ENCODE peak calls at places on chromosome 1, in ten cellular contexts. One of them, this sample, is unnamed.
A peak's percentile ranks its signal among the peaks of the same experiment; 100 is the strongest.

GRCh38 chr1:40267767-40268187 is 9.7 kb downstream of the ZMPSTE24 start:
- DNase-seq in adipocyte: peak; percentile 95
- DNase-seq in NCI-H1092: no peak
- DNase-seq in NCI-H2081: peak; percentile 28
- DNase-seq in activated naive CD4-positive, alpha-beta T cell: no peak
- DNase-seq in stimulated activated CD8-positive, alpha-beta memory T cell treated with anti-CD3 and anti-CD28 coated beads, Interleukin-7, amount 100 ng/mL, for 1 hour: no peak
- DNase-seq in substantia nigra: no peak
- DNase-seq in activated CD4-positive, alpha-beta T cell treated with anti-CD3 and anti-CD28 coated beads for 4 hours: no peak
- DNase-seq in HCEC 1CT: peak; percentile 66
- DNase-seq in effector memory CD8-positive, alpha-beta T cell: no peak
- DNase-seq in this sample: no peak

GRCh38 chr1:32948905-32949304 is 15.7 kb downstream of the RNF19B start:
- DNase-seq in NCI-H1092: no peak
- DNase-seq in substantia nigra: no peak
- DNase-seq in activated naive CD4-positive, alpha-beta T cell: no peak
- DNase-seq in stimulated activated CD8-positive, alpha-beta memory T cell treated with anti-CD3 and anti-CD28 coated beads, Interleukin-7, amount 100 ng/mL, for 1 hour: no peak
- DNase-seq in effector memory CD8-positive, alpha-beta T cell: no peak
- DNase-seq in NCI-H2081: no peak
- DNase-seq in adipocyte: no peak
- DNase-seq in activated CD4-positive, alpha-beta T cell treated with anti-CD3 and anti-CD28 coated beads for 4 hours: no peak
- DNase-seq in HCEC 1CT: no peak
- DNase-seq in this sample: no peak

GRCh38 chr1:10507111-10507879 is 32.5 kb downstream of the PEX14 start:
- DNase-seq in activated CD4-positive, alpha-beta T cell treated with anti-CD3 and anti-CD28 coated beads for 4 hours: peak; percentile 56
- DNase-seq in substantia nigra: no peak
- DNase-seq in effector memory CD8-positive, alpha-beta T cell: peak; percentile 47
- DNase-seq in stimulated activated CD8-positive, alpha-beta memory T cell treated with anti-CD3 and anti-CD28 coated beads, Interleukin-7, amount 100 ng/mL, for 1 hour: peak; percentile 27
- DNase-seq in activated naive CD4-positive, alpha-beta T cell: no peak
- DNase-seq in NCI-H1092: peak; percentile 51
- DNase-seq in adipocyte: peak; percentile 91
- DNase-seq in HCEC 1CT: peak; percentile 86
- DNase-seq in NCI-H2081: peak; percentile 94
- DNase-seq in this sample: peak; percentile 79

GRCh38 chr1:226735576-226735975 is 3.5 kb downstream of the ITPKB start:
- DNase-seq in substantia nigra: no peak
- DNase-seq in NCI-H1092: no peak
- DNase-seq in HCEC 1CT: no peak
- DNase-seq in adipocyte: no peak
- DNase-seq in activated naive CD4-positive, alpha-beta T cell: no peak
- DNase-seq in effector memory CD8-positive, alpha-beta T cell: no peak
- DNase-seq in stimulated activated CD8-positive, alpha-beta memory T cell treated with anti-CD3 and anti-CD28 coated beads, Interleukin-7, amount 100 ng/mL, for 1 hour: no peak
- DNase-seq in activated CD4-positive, alpha-beta T cell treated with anti-CD3 and anti-CD28 coated beads for 4 hours: no peak
- DNase-seq in NCI-H2081: no peak
- DNase-seq in this sample: no peak

GRCh38 chr1:58861510-58861909 is 77.7 kb upstream of the JUN start:
- DNase-seq in activated naive CD4-positive, alpha-beta T cell: no peak
- DNase-seq in HCEC 1CT: peak; percentile 33
- DNase-seq in stimulated activated CD8-positive, alpha-beta memory T cell treated with anti-CD3 and anti-CD28 coated beads, Interleukin-7, amount 100 ng/mL, for 1 hour: no peak
- DNase-seq in effector memory CD8-positive, alpha-beta T cell: no peak
- DNase-seq in activated CD4-positive, alpha-beta T cell treated with anti-CD3 and anti-CD28 coated beads for 4 hours: no peak
- DNase-seq in substantia nigra: no peak
- DNase-seq in NCI-H1092: no peak
- DNase-seq in NCI-H2081: no peak
- DNase-seq in adipocyte: no peak
- DNase-seq in this sample: no peak

GRCh38 chr1:109788695-109789521 is 25.2 kb upstream of the EPS8L3 start:
- DNase-seq in NCI-H1092: no peak
- DNase-seq in adipocyte: peak; percentile 39
- DNase-seq in substantia nigra: no peak
- DNase-seq in NCI-H2081: no peak
- DNase-seq in activated naive CD4-positive, alpha-beta T cell: no peak
- DNase-seq in stimulated activated CD8-positive, alpha-beta memory T cell treated with anti-CD3 and anti-CD28 coated beads, Interleukin-7, amount 100 ng/mL, for 1 hour: no peak
- DNase-seq in activated CD4-positive, alpha-beta T cell treated with anti-CD3 and anti-CD28 coated beads for 4 hours: no peak
- DNase-seq in HCEC 1CT: no peak
- DNase-seq in effector memory CD8-positive, alpha-beta T cell: no peak
- DNase-seq in this sample: no peak

GRCh38 chr1:180178511-180179161 is 24.0 kb downstream of the QSOX1 start:
- DNase-seq in HCEC 1CT: no peak
- DNase-seq in NCI-H2081: peak; percentile 68
- DNase-seq in NCI-H1092: peak; percentile 50
- DNase-seq in substantia nigra: peak; percentile 15
- DNase-seq in effector memory CD8-positive, alpha-beta T cell: peak; percentile 72
- DNase-seq in adipocyte: peak; percentile 82
- DNase-seq in activated CD4-positive, alpha-beta T cell treated with anti-CD3 and anti-CD28 coated beads for 4 hours: peak; percentile 63
- DNase-seq in stimulated activated CD8-positive, alpha-beta memory T cell treated with anti-CD3 and anti-CD28 coated beads, Interleukin-7, amount 100 ng/mL, for 1 hour: peak; percentile 52
- DNase-seq in activated naive CD4-positive, alpha-beta T cell: peak; percentile 38
- DNase-seq in this sample: peak; percentile 3

GRCh38 chr1:51650198-51650597 is 33.3 kb downstream of the OSBPL9 start:
- DNase-seq in effector memory CD8-positive, alpha-beta T cell: no peak
- DNase-seq in substantia nigra: no peak
- DNase-seq in activated naive CD4-positive, alpha-beta T cell: no peak
- DNase-seq in activated CD4-positive, alpha-beta T cell treated with anti-CD3 and anti-CD28 coated beads for 4 hours: no peak
- DNase-seq in adipocyte: no peak
- DNase-seq in NCI-H1092: no peak
- DNase-seq in HCEC 1CT: no peak
- DNase-seq in stimulated activated CD8-positive, alpha-beta memory T cell treated with anti-CD3 and anti-CD28 coated beads, Interleukin-7, amount 100 ng/mL, for 1 hour: no peak
- DNase-seq in NCI-H2081: no peak
- DNase-seq in this sample: no peak

GRCh38 chr1:93615201-93616150 is 66.2 kb downstream of the BCAR3 start:
- DNase-seq in HCEC 1CT: peak; percentile 82
- DNase-seq in NCI-H1092: no peak
- DNase-seq in stimulated activated CD8-positive, alpha-beta memory T cell treated with anti-CD3 and anti-CD28 coated beads, Interleukin-7, amount 100 ng/mL, for 1 hour: no peak
- DNase-seq in adipocyte: peak; percentile 86
- DNase-seq in NCI-H2081: no peak
- DNase-seq in effector memory CD8-positive, alpha-beta T cell: peak; percentile 19
- DNase-seq in substantia nigra: no peak
- DNase-seq in activated naive CD4-positive, alpha-beta T cell: no peak
- DNase-seq in activated CD4-positive, alpha-beta T cell treated with anti-CD3 and anti-CD28 coated beads for 4 hours: peak; percentile 7
- DNase-seq in this sample: no peak

GRCh38 chr1:15916916-15917315 is 59.0 kb downstream of the ZBTB17 start:
- DNase-seq in stimulated activated CD8-positive, alpha-beta memory T cell treated with anti-CD3 and anti-CD28 coated beads, Interleukin-7, amount 100 ng/mL, for 1 hour: no peak
- DNase-seq in HCEC 1CT: no peak
- DNase-seq in activated CD4-positive, alpha-beta T cell treated with anti-CD3 and anti-CD28 coated beads for 4 hours: no peak
- DNase-seq in adipocyte: no peak
- DNase-seq in substantia nigra: no peak
- DNase-seq in NCI-H2081: no peak
- DNase-seq in activated naive CD4-positive, alpha-beta T cell: no peak
- DNase-seq in NCI-H1092: no peak
- DNase-seq in effector memory CD8-positive, alpha-beta T cell: no peak
- DNase-seq in this sample: no peak

GRCh38 chr1:67393240-67393639 is 37.0 kb downstream of the SERBP1 start:
- DNase-seq in activated naive CD4-positive, alpha-beta T cell: no peak
- DNase-seq in HCEC 1CT: no peak
- DNase-seq in substantia nigra: no peak
- DNase-seq in adipocyte: no peak
- DNase-seq in NCI-H2081: peak; percentile 48
- DNase-seq in NCI-H1092: peak; percentile 35
- DNase-seq in effector memory CD8-positive, alpha-beta T cell: no peak
- DNase-seq in activated CD4-positive, alpha-beta T cell treated with anti-CD3 and anti-CD28 coated beads for 4 hours: no peak
- DNase-seq in stimulated activated CD8-positive, alpha-beta memory T cell treated with anti-CD3 and anti-CD28 coated beads, Interleukin-7, amount 100 ng/mL, for 1 hour: no peak
- DNase-seq in this sample: no peak

GRCh38 chr1:244280221-244280620 is 171.5 kb downstream of the ADSS2 start:
- DNase-seq in stimulated activated CD8-positive, alpha-beta memory T cell treated with anti-CD3 and anti-CD28 coated beads, Interleukin-7, amount 100 ng/mL, for 1 hour: no peak
- DNase-seq in effector memory CD8-positive, alpha-beta T cell: no peak
- DNase-seq in activated CD4-positive, alpha-beta T cell treated with anti-CD3 and anti-CD28 coated beads for 4 hours: no peak
- DNase-seq in adipocyte: no peak
- DNase-seq in substantia nigra: no peak
- DNase-seq in HCEC 1CT: peak; percentile 56
- DNase-seq in activated naive CD4-positive, alpha-beta T cell: no peak
- DNase-seq in NCI-H2081: no peak
- DNase-seq in NCI-H1092: no peak
- DNase-seq in this sample: no peak

GRCh38 chr1:100229681-100230443 is 19.8 kb downstream of the DBT start:
- DNase-seq in stimulated activated CD8-positive, alpha-beta memory T cell treated with anti-CD3 and anti-CD28 coated beads, Interleukin-7, amount 100 ng/mL, for 1 hour: no peak
- DNase-seq in adipocyte: no peak
- DNase-seq in NCI-H2081: no peak
- DNase-seq in activated CD4-positive, alpha-beta T cell treated with anti-CD3 and anti-CD28 coated beads for 4 hours: no peak
- DNase-seq in substantia nigra: no peak
- DNase-seq in effector memory CD8-positive, alpha-beta T cell: no peak
- DNase-seq in NCI-H1092: no peak
- DNase-seq in HCEC 1CT: no peak
- DNase-seq in activated naive CD4-positive, alpha-beta T cell: no peak
- DNase-seq in this sample: no peak

GRCh38 chr1:93448292-93448982 is 519 bp downstream of the FNBP1L start:
- DNase-seq in NCI-H2081: peak; percentile 61
- DNase-seq in stimulated activated CD8-positive, alpha-beta memory T cell treated with anti-CD3 and anti-CD28 coated beads, Interleukin-7, amount 100 ng/mL, for 1 hour: no peak
- DNase-seq in HCEC 1CT: no peak
- DNase-seq in NCI-H1092: peak; percentile 35
- DNase-seq in adipocyte: peak; percentile 69
- DNase-seq in substantia nigra: peak; percentile 16
- DNase-seq in activated CD4-positive, alpha-beta T cell treated with anti-CD3 and anti-CD28 coated beads for 4 hours: no peak
- DNase-seq in activated naive CD4-positive, alpha-beta T cell: no peak
- DNase-seq in effector memory CD8-positive, alpha-beta T cell: no peak
- DNase-seq in this sample: no peak

GRCh38 chr1:6121021-6121421 is 59.1 kb downstream of the CHD5 start:
- DNase-seq in NCI-H1092: no peak
- DNase-seq in adipocyte: no peak
- DNase-seq in stimulated activated CD8-positive, alpha-beta memory T cell treated with anti-CD3 and anti-CD28 coated beads, Interleukin-7, amount 100 ng/mL, for 1 hour: no peak
- DNase-seq in effector memory CD8-positive, alpha-beta T cell: no peak
- DNase-seq in substantia nigra: no peak
- DNase-seq in activated CD4-positive, alpha-beta T cell treated with anti-CD3 and anti-CD28 coated beads for 4 hours: no peak
- DNase-seq in HCEC 1CT: no peak
- DNase-seq in NCI-H2081: no peak
- DNase-seq in activated naive CD4-positive, alpha-beta T cell: no peak
- DNase-seq in this sample: no peak

GRCh38 chr1:236854602-236854978 is 59.5 kb downstream of the MTR start:
- DNase-seq in activated naive CD4-positive, alpha-beta T cell: no peak
- DNase-seq in NCI-H2081: no peak
- DNase-seq in NCI-H1092: no peak
- DNase-seq in activated CD4-positive, alpha-beta T cell treated with anti-CD3 and anti-CD28 coated beads for 4 hours: no peak
- DNase-seq in substantia nigra: no peak
- DNase-seq in HCEC 1CT: peak; percentile 32
- DNase-seq in adipocyte: peak; percentile 76
- DNase-seq in stimulated activated CD8-positive, alpha-beta memory T cell treated with anti-CD3 and anti-CD28 coated beads, Interleukin-7, amount 100 ng/mL, for 1 hour: no peak
- DNase-seq in effector memory CD8-positive, alpha-beta T cell: no peak
- DNase-seq in this sample: no peak

GRCh38 chr1:240099748-240100147 is 8.1 kb downstream of the FMN2 start:
- DNase-seq in activated naive CD4-positive, alpha-beta T cell: no peak
- DNase-seq in NCI-H2081: no peak
- DNase-seq in HCEC 1CT: peak; percentile 18
- DNase-seq in substantia nigra: no peak
- DNase-seq in NCI-H1092: no peak
- DNase-seq in stimulated activated CD8-positive, alpha-beta memory T cell treated with anti-CD3 and anti-CD28 coated beads, Interleukin-7, amount 100 ng/mL, for 1 hour: no peak
- DNase-seq in activated CD4-positive, alpha-beta T cell treated with anti-CD3 and anti-CD28 coated beads for 4 hours: no peak
- DNase-seq in adipocyte: no peak
- DNase-seq in effector memory CD8-positive, alpha-beta T cell: no peak
- DNase-seq in this sample: no peak

GRCh38 chr1:3660704-3661103 is 8.4 kb downstream of the TP73 start:
- DNase-seq in NCI-H2081: no peak
- DNase-seq in activated CD4-positive, alpha-beta T cell treated with anti-CD3 and anti-CD28 coated beads for 4 hours: no peak
- DNase-seq in HCEC 1CT: no peak
- DNase-seq in stimulated activated CD8-positive, alpha-beta memory T cell treated with anti-CD3 and anti-CD28 coated beads, Interleukin-7, amount 100 ng/mL, for 1 hour: no peak
- DNase-seq in adipocyte: peak; percentile 14
- DNase-seq in activated naive CD4-positive, alpha-beta T cell: no peak
- DNase-seq in NCI-H1092: no peak
- DNase-seq in effector memory CD8-positive, alpha-beta T cell: no peak
- DNase-seq in substantia nigra: no peak
- DNase-seq in this sample: no peak

GRCh38 chr1:209238356-209238755 is 345.2 kb upstream of the CAMK1G start:
- DNase-seq in substantia nigra: no peak
- DNase-seq in activated CD4-positive, alpha-beta T cell treated with anti-CD3 and anti-CD28 coated beads for 4 hours: no peak
- DNase-seq in adipocyte: no peak
- DNase-seq in NCI-H1092: no peak
- DNase-seq in effector memory CD8-positive, alpha-beta T cell: no peak
- DNase-seq in HCEC 1CT: peak; percentile 30
- DNase-seq in NCI-H2081: no peak
- DNase-seq in stimulated activated CD8-positive, alpha-beta memory T cell treated with anti-CD3 and anti-CD28 coated beads, Interleukin-7, amount 100 ng/mL, for 1 hour: no peak
- DNase-seq in activated naive CD4-positive, alpha-beta T cell: no peak
- DNase-seq in this sample: no peak

GRCh38 chr1:150836129-150836773 is 28.2 kb upstream of the CTSK start:
- DNase-seq in stimulated activated CD8-positive, alpha-beta memory T cell treated with anti-CD3 and anti-CD28 coated beads, Interleukin-7, amount 100 ng/mL, for 1 hour: no peak
- DNase-seq in effector memory CD8-positive, alpha-beta T cell: no peak
- DNase-seq in adipocyte: peak; percentile 19
- DNase-seq in activated CD4-positive, alpha-beta T cell treated with anti-CD3 and anti-CD28 coated beads for 4 hours: no peak
- DNase-seq in activated naive CD4-positive, alpha-beta T cell: no peak
- DNase-seq in HCEC 1CT: no peak
- DNase-seq in NCI-H1092: no peak
- DNase-seq in substantia nigra: no peak
- DNase-seq in NCI-H2081: peak; percentile 39
- DNase-seq in this sample: no peak

GRCh38 chr1:153344718-153345025 is 4.0 kb downstream of the PGLYRP4 start:
- DNase-seq in adipocyte: no peak
- DNase-seq in HCEC 1CT: no peak
- DNase-seq in substantia nigra: no peak
- DNase-seq in activated naive CD4-positive, alpha-beta T cell: no peak
- DNase-seq in activated CD4-positive, alpha-beta T cell treated with anti-CD3 and anti-CD28 coated beads for 4 hours: no peak
- DNase-seq in NCI-H2081: no peak
- DNase-seq in stimulated activated CD8-positive, alpha-beta memory T cell treated with anti-CD3 and anti-CD28 coated beads, Interleukin-7, amount 100 ng/mL, for 1 hour: no peak
- DNase-seq in NCI-H1092: no peak
- DNase-seq in effector memory CD8-positive, alpha-beta T cell: no peak
- DNase-seq in this sample: no peak

GRCh38 chr1:158793604-158794003 is 12.6 kb upstream of the OR6N2 start:
- DNase-seq in NCI-H2081: no peak
- DNase-seq in activated naive CD4-positive, alpha-beta T cell: no peak
- DNase-seq in stimulated activated CD8-positive, alpha-beta memory T cell treated with anti-CD3 and anti-CD28 coated beads, Interleukin-7, amount 100 ng/mL, for 1 hour: peak; percentile 6
- DNase-seq in HCEC 1CT: no peak
- DNase-seq in substantia nigra: no peak
- DNase-seq in adipocyte: no peak
- DNase-seq in effector memory CD8-positive, alpha-beta T cell: peak; percentile 53
- DNase-seq in NCI-H1092: no peak
- DNase-seq in activated CD4-positive, alpha-beta T cell treated with anti-CD3 and anti-CD28 coated beads for 4 hours: peak; percentile 29
- DNase-seq in this sample: no peak

GRCh38 chr1:165474196-165474595 is 29.3 kb upstream of the RXRG start:
- DNase-seq in activated CD4-positive, alpha-beta T cell treated with anti-CD3 and anti-CD28 coated beads for 4 hours: no peak
- DNase-seq in NCI-H2081: no peak
- DNase-seq in adipocyte: no peak
- DNase-seq in HCEC 1CT: no peak
- DNase-seq in stimulated activated CD8-positive, alpha-beta memory T cell treated with anti-CD3 and anti-CD28 coated beads, Interleukin-7, amount 100 ng/mL, for 1 hour: no peak
- DNase-seq in substantia nigra: no peak
- DNase-seq in effector memory CD8-positive, alpha-beta T cell: no peak
- DNase-seq in NCI-H1092: no peak
- DNase-seq in activated naive CD4-positive, alpha-beta T cell: no peak
- DNase-seq in this sample: no peak

GRCh38 chr1:62384276-62385005 is 52.4 kb upstream of the USP1 start:
- DNase-seq in NCI-H1092: peak; percentile 59
- DNase-seq in effector memory CD8-positive, alpha-beta T cell: no peak
- DNase-seq in substantia nigra: no peak
- DNase-seq in activated CD4-positive, alpha-beta T cell treated with anti-CD3 and anti-CD28 coated beads for 4 hours: no peak
- DNase-seq in HCEC 1CT: peak; percentile 58
- DNase-seq in activated naive CD4-positive, alpha-beta T cell: no peak
- DNase-seq in NCI-H2081: peak; percentile 80
- DNase-seq in adipocyte: peak; percentile 98
- DNase-seq in stimulated activated CD8-positive, alpha-beta memory T cell treated with anti-CD3 and anti-CD28 coated beads, Interleukin-7, amount 100 ng/mL, for 1 hour: no peak
- DNase-seq in this sample: no peak

GRCh38 chr1:203346060-203346754 is 4.7 kb downstream of the FMOD start:
- DNase-seq in effector memory CD8-positive, alpha-beta T cell: no peak
- DNase-seq in HCEC 1CT: no peak
- DNase-seq in NCI-H2081: no peak
- DNase-seq in adipocyte: peak; percentile 38
- DNase-seq in NCI-H1092: no peak
- DNase-seq in stimulated activated CD8-positive, alpha-beta memory T cell treated with anti-CD3 and anti-CD28 coated beads, Interleukin-7, amount 100 ng/mL, for 1 hour: no peak
- DNase-seq in substantia nigra: no peak
- DNase-seq in activated naive CD4-positive, alpha-beta T cell: no peak
- DNase-seq in activated CD4-positive, alpha-beta T cell treated with anti-CD3 and anti-CD28 coated beads for 4 hours: no peak
- DNase-seq in this sample: no peak

GRCh38 chr1:6447818-6448748 is 17.9 kb downstream of the TNFRSF25 start:
- DNase-seq in activated CD4-positive, alpha-beta T cell treated with anti-CD3 and anti-CD28 coated beads for 4 hours: peak; percentile 45
- DNase-seq in NCI-H2081: peak; percentile 81
- DNase-seq in substantia nigra: no peak
- DNase-seq in activated naive CD4-positive, alpha-beta T cell: no peak
- DNase-seq in effector memory CD8-positive, alpha-beta T cell: no peak
- DNase-seq in HCEC 1CT: no peak
- DNase-seq in adipocyte: no peak
- DNase-seq in NCI-H1092: no peak
- DNase-seq in stimulated activated CD8-positive, alpha-beta memory T cell treated with anti-CD3 and anti-CD28 coated beads, Interleukin-7, amount 100 ng/mL, for 1 hour: no peak
- DNase-seq in this sample: no peak

GRCh38 chr1:25733271-25733670 is 66.7 kb upstream of the SELENON start:
- DNase-seq in activated naive CD4-positive, alpha-beta T cell: no peak
- DNase-seq in NCI-H1092: no peak
- DNase-seq in adipocyte: no peak
- DNase-seq in substantia nigra: no peak
- DNase-seq in stimulated activated CD8-positive, alpha-beta memory T cell treated with anti-CD3 and anti-CD28 coated beads, Interleukin-7, amount 100 ng/mL, for 1 hour: no peak
- DNase-seq in effector memory CD8-positive, alpha-beta T cell: no peak
- DNase-seq in HCEC 1CT: no peak
- DNase-seq in NCI-H2081: no peak
- DNase-seq in activated CD4-positive, alpha-beta T cell treated with anti-CD3 and anti-CD28 coated beads for 4 hours: no peak
- DNase-seq in this sample: no peak

GRCh38 chr1:87961992-87962391 is 633.3 kb downstream of the LMO4 start:
- DNase-seq in activated CD4-positive, alpha-beta T cell treated with anti-CD3 and anti-CD28 coated beads for 4 hours: no peak
- DNase-seq in substantia nigra: no peak
- DNase-seq in adipocyte: peak; percentile 54
- DNase-seq in activated naive CD4-positive, alpha-beta T cell: no peak
- DNase-seq in stimulated activated CD8-positive, alpha-beta memory T cell treated with anti-CD3 and anti-CD28 coated beads, Interleukin-7, amount 100 ng/mL, for 1 hour: no peak
- DNase-seq in HCEC 1CT: peak; percentile 49
- DNase-seq in NCI-H1092: no peak
- DNase-seq in effector memory CD8-positive, alpha-beta T cell: no peak
- DNase-seq in NCI-H2081: no peak
- DNase-seq in this sample: no peak